ENCODE peak calls at places on chromosomes 2 and 18, in ten cellular contexts. Q is lower leg skin, V is IMR-90, P is fibroblast of mammary gland, K is brain microvascular endothelial cell, C is LNCaP clone FGC, F is psoas muscle, H is BJ, S is right lobe of liver, G is AG09319. M is an unnamed sample.

GRCh38 chr2:14951569-14952285 is 319.2 kb downstream of the LRATD1 start:
- DNase-seq in Q (no peak), V (no peak), P (no peak), K (no peak), C (no peak), F (no peak), H (no peak), S (no peak), G (no peak), M (no peak)

GRCh38 chr2:42846026-42846425 is 53.6 kb upstream of the HAAO start:
- DNase-seq in Q (no peak), V (no peak), P (no peak), K (no peak), C (no peak), F (no peak), H (no peak), S (no peak), G (no peak), M (no peak)

GRCh38 chr2:61426267-61426897 is 44.5 kb downstream of the USP34 start:
- DNase-seq in Q (no peak), V (no peak), P (peak), K (no peak), C (no peak), F (peak), H (no peak), S (no peak), G (no peak), M (peak)

GRCh38 chr2:15238028-15238427 is 323.1 kb downstream of the NBAS start:
- DNase-seq in Q (no peak), V (no peak), P (no peak), K (no peak), C (no peak), F (no peak), H (no peak), S (no peak), G (no peak), M (no peak)

GRCh38 chr2:240250985-240251847 is 110.8 kb upstream of the OTOS start:
- DNase-seq in Q (peak), V (peak), P (peak), K (peak), C (no peak), F (peak), H (peak), S (peak), G (peak), M (peak)

GRCh38 chr2:209840434-209840833 is 68.8 kb downstream of the UNC80 start:
- DNase-seq in Q (no peak), V (no peak), P (no peak), K (no peak), C (no peak), F (no peak), H (no peak), S (no peak), G (no peak), M (no peak)

GRCh38 chr2:152743004-152743403 is 24.6 kb downstream of the ARL6IP6 start:
- DNase-seq in Q (no peak), V (no peak), P (peak), K (no peak), C (no peak), F (no peak), H (no peak), S (no peak), G (no peak), M (no peak)

GRCh38 chr2:20525041-20526035 is 78.5 kb downstream of the RHOB start:
- DNase-seq in Q (peak), V (peak), P (peak), K (peak), C (no peak), F (peak), H (no peak), S (peak), G (peak), M (peak)

GRCh38 chr2:144747571-144747970 is 227.7 kb upstream of the ZEB2 start:
- DNase-seq in Q (no peak), V (no peak), P (no peak), K (no peak), C (no peak), F (no peak), H (no peak), S (no peak), G (no peak), M (no peak)

GRCh38 chr2:75920721-75921551 is 210.2 kb upstream of the GCFC2 start:
- DNase-seq in Q (no peak), V (no peak), P (no peak), K (no peak), C (no peak), F (no peak), H (no peak), S (no peak), G (no peak), M (no peak)

GRCh38 chr2:68274022-68274421 is 21.7 kb upstream of the PPP3R1 start:
- DNase-seq in Q (no peak), V (no peak), P (no peak), K (no peak), C (no peak), F (no peak), H (no peak), S (no peak), G (no peak), M (no peak)

GRCh38 chr18:78792094-78792493 is 187.5 kb upstream of the SALL3 start:
- DNase-seq in Q (no peak), V (no peak), P (no peak), K (no peak), C (no peak), F (no peak), H (no peak), S (no peak), G (no peak), M (no peak)

GRCh38 chr18:22465859-22466602 is 48.3 kb upstream of the CTAGE1 start:
- DNase-seq in Q (peak), V (peak), P (peak), K (peak), C (no peak), F (no peak), H (peak), S (no peak), G (peak), M (peak)

GRCh38 chr2:98379311-98380202 is 33.3 kb downstream of the CNGA3 start:
- DNase-seq in Q (no peak), V (no peak), P (peak), K (no peak), C (no peak), F (no peak), H (no peak), S (no peak), G (no peak), M (no peak)

GRCh38 chr2:54502731-54503130 is 46.6 kb downstream of the SPTBN1 start:
- DNase-seq in Q (no peak), V (no peak), P (no peak), K (no peak), C (no peak), F (no peak), H (no peak), S (no peak), G (no peak), M (no peak)

GRCh38 chr2:54500404-54501147 is 44.4 kb downstream of the SPTBN1 start:
- DNase-seq in Q (peak), V (no peak), P (no peak), K (no peak), C (no peak), F (peak), H (no peak), S (no peak), G (no peak), M (no peak)

GRCh38 chr2:54503828-54504227 is 47.7 kb downstream of the SPTBN1 start:
- DNase-seq in Q (no peak), V (no peak), P (no peak), K (no peak), C (no peak), F (no peak), H (no peak), S (no peak), G (no peak), M (no peak)

GRCh38 chr2:54504866-54505265 is 48.7 kb downstream of the SPTBN1 start:
- DNase-seq in Q (no peak), V (peak), P (no peak), K (no peak), C (no peak), F (no peak), H (peak), S (no peak), G (peak), M (no peak)

GRCh38 chr2:54503192-54503591 is 47.1 kb downstream of the SPTBN1 start:
- DNase-seq in Q (no peak), V (peak), P (peak), K (no peak), C (no peak), F (no peak), H (no peak), S (no peak), G (no peak), M (peak)
- TF ChIP-seq CTCF in Q (no peak), V (peak), P (peak), K (peak), C (peak), F (peak), H (peak), S (peak), G (peak), M (peak)

DNA sequence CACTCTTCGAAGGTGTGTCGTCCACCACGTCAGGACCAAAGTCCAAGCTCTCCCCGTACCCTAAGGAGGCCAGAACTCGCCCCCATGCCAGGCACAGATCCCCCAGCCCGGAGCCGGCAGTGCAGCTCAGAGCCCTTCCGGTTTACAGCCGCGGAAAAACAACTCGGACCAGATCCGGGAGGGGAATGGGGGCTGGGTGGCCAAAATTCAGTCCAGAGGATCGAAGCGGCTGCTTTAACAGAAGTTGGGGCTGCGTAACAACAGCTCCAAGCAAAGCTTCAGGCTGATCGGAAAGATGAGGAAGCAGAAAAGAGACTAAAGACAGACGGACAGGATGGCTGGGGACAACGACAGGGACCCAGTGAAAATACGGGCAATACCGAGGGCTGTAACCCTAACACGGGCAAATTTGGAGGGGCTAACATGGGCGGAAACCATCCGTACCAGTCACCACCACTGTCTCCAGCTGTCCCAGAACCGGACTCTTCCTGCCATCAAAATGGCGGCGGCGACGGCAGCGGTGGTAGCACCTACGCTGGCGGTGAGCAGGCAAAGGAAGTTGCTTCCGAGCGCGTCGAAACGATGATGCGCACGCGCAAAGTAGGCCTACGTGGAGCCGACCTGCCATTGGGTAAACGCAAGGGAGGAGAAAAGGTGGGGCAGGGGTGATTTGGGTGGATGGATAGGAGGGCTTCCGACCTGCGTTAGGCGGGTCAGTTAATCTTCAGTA is at the start of gene MMADHC:
- DNase-seq in Q (peak), V (peak), P (peak), K (peak), C (peak), F (peak), H (peak), S (peak), G (peak), M (peak)
- TF ChIP-seq CTCF in Q (no peak), V (no peak), P (no peak), K (no peak), C (no peak), F (no peak), H (no peak), S (no peak), G (no peak), M (no peak)

DNA sequence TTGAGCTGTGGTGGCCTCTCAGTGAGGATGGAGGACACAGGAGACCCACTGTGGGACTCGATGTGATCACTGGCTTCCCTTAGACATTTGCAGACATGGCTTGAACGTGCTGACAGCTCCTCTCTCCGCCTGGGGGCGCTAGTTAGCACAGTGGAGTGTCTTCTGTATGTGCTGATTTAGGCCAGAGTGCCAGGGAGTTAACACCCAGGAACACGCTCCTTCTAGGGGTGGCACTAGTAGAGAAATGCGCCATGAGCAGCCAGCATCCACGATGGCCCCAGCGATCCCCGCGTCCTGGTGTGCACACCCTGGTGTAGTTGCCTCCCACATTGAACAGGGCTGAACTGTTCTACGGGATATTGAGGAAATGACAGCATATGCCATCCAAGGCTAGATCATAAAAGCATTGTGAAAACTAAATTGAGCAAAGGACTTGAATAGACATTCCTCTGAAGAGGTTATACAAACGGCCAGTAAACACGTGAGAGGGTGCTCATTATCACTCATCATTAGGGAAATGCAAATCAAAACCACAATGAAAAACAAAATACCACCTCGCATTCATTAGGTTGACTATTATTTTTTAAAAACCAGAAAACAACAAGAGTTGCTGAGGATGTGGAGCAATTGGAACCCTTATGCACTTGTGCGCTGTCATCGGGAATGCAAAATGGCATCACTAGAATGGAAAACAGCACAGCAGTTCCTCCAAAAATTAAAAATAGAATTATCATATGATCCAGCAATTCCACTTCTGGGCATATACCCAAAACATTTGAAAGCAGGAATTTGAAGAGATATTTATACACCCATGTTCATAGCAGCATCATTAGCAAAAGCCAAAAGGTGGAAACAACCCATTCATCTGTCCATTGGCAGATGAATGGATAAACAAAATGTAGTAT is 11.6 kb upstream of the NMUR1 start:
- DNase-seq in Q (no peak), V (no peak), P (no peak), K (no peak), C (no peak), F (no peak), H (no peak), S (no peak), G (no peak), M (no peak)
- TF ChIP-seq CTCF in Q (no peak), V (no peak), P (peak), K (peak), C (no peak), F (no peak), H (peak), S (no peak), G (no peak), M (no peak)

GRCh38 chr18:51486735-51487366 is 289.4 kb upstream of the MEX3C start:
- DNase-seq in Q (no peak), V (no peak), P (no peak), K (no peak), C (no peak), F (no peak), H (no peak), S (no peak), G (no peak), M (no peak)

GRCh38 chr18:51490860-51491259 is 293.4 kb upstream of the MEX3C start:
- DNase-seq in Q (no peak), V (no peak), P (no peak), K (no peak), C (no peak), F (no peak), H (no peak), S (no peak), G (no peak), M (no peak)

GRCh38 chr18:51491678-51492372 is 294.3 kb upstream of the MEX3C start:
- DNase-seq in Q (no peak), V (no peak), P (no peak), K (no peak), C (no peak), F (no peak), H (no peak), S (no peak), G (no peak), M (no peak)

GRCh38 chr18:51490417-51490816 is 292.9 kb upstream of the MEX3C start:
- DNase-seq in Q (no peak), V (no peak), P (no peak), K (no peak), C (no peak), F (no peak), H (no peak), S (no peak), G (no peak), M (no peak)
- TF ChIP-seq CTCF in Q (no peak), V (no peak), P (no peak), K (no peak), C (no peak), F (no peak), H (no peak), S (no peak), G (no peak), M (no peak)

GRCh38 chr2:4679391-4679790 is 976.0 kb downstream of the DCDC2C start:
- DNase-seq in Q (no peak), V (no peak), P (no peak), K (no peak), C (no peak), F (no peak), H (no peak), S (no peak), G (no peak), M (no peak)
- TF ChIP-seq CTCF in Q (no peak), V (no peak), P (no peak), K (no peak), C (no peak), F (no peak), H (no peak), S (no peak), G (no peak), M (no peak)

GRCh38 chr2:174078275-174078674 is 113.1 kb upstream of the SP3 start:
- DNase-seq in Q (no peak), V (peak), P (peak), K (no peak), C (no peak), F (no peak), H (no peak), S (no peak), G (no peak), M (no peak)

GRCh38 chr2:174076948-174077347 is 111.8 kb upstream of the SP3 start:
- DNase-seq in Q (no peak), V (no peak), P (no peak), K (no peak), C (peak), F (no peak), H (no peak), S (no peak), G (no peak), M (no peak)

GRCh38 chr2:174072857-174073256 is 107.7 kb upstream of the SP3 start:
- DNase-seq in Q (no peak), V (no peak), P (no peak), K (no peak), C (no peak), F (no peak), H (no peak), S (no peak), G (no peak), M (no peak)

GRCh38 chr2:174074831-174075230 is 109.7 kb upstream of the SP3 start:
- DNase-seq in Q (no peak), V (no peak), P (no peak), K (no peak), C (no peak), F (no peak), H (no peak), S (no peak), G (no peak), M (no peak)

GRCh38 chr2:174076040-174076439 is 110.9 kb upstream of the SP3 start:
- DNase-seq in Q (no peak), V (peak), P (no peak), K (no peak), C (peak), F (no peak), H (no peak), S (no peak), G (no peak), M (no peak)
- TF ChIP-seq CTCF in Q (no peak), V (no peak), P (no peak), K (no peak), C (peak), F (no peak), H (no peak), S (no peak), G (no peak), M (no peak)

M was measured in Calu3.